ENCODE peak calls at places on chromosomes 5 and 9, in five cellular contexts. M is amygdala, P is cerebellum, C is activated T-helper 1 cell treated with Interleukin-2 at 50 U/mL for 16 hours, H is EL. I is an unnamed sample.
A peak's percentile ranks its signal among the peaks of the same experiment; 100 is the strongest.

GRCh38 chr9:126915281-126915816 is 767 bp downstream of the RALGPS1 start:
- DNase-seq in H (no peak), M (no peak), P (peak; percentile 64), C (peak; percentile 47), I (peak; percentile 92)

GRCh38 chr9:91416086-91416712 is 7.4 kb downstream of the NFIL3 start:
- DNase-seq in P (no peak), M (no peak), H (peak; percentile 67), C (no peak), I (no peak)

GRCh38 chr5:154253807-154254206 is 63.3 kb downstream of the GALNT10 start:
- DNase-seq in P (no peak), C (no peak), M (no peak), H (no peak), I (no peak)

GRCh38 chr5:93587919-93588585 is 5.0 kb downstream of the NR2F1 start:
- DNase-seq in H (no peak), P (no peak), M (no peak), C (no peak), I (peak; percentile 60)

GRCh38 chr5:150034677-150035076 is 34.1 kb downstream of the HMGXB3 start:
- DNase-seq in P (no peak), H (peak; percentile 74), M (no peak), C (no peak), I (no peak)

GRCh38 chr9:134182554-134183219 is 18.3 kb upstream of the RNU6ATAC start:
- DNase-seq in C (no peak), P (no peak), H (no peak), M (no peak), I (peak; percentile 26)

GRCh38 chr9:132175431-132175830 is 13.6 kb downstream of the NTNG2 start:
- DNase-seq in H (no peak), M (no peak), C (no peak), P (no peak), I (no peak)

GRCh38 chr5:16888694-16889124 is 47.4 kb downstream of the MYO10 start:
- DNase-seq in C (no peak), M (no peak), H (peak; percentile 76), P (no peak), I (no peak)

GRCh38 chr5:167723254-167723871 is 568.1 kb upstream of the WWC1 start:
- DNase-seq in C (peak; percentile 35), P (peak; percentile 65), M (peak; percentile 41), H (peak; percentile 83), I (peak; percentile 68)

GRCh38 chr5:118791986-118792734 is 196.2 kb downstream of the DTWD2 start:
- DNase-seq in M (peak; percentile 2), H (peak; percentile 68), P (peak; percentile 52), C (no peak), I (no peak)

GRCh38 chr5:140916325-140916724 is 9.8 kb upstream of the PCDHAC1 start:
- DNase-seq in H (no peak), P (no peak), M (no peak), C (no peak), I (no peak)

GRCh38 chr9:37412431-37413151 is 9.9 kb upstream of the GRHPR start:
- DNase-seq in C (no peak), H (peak; percentile 86), P (no peak), M (no peak), I (no peak)

GRCh38 chr9:131744171-131744714 is 4.4 kb upstream of the RAPGEF1 start:
- DNase-seq in M (no peak), H (no peak), C (no peak), P (no peak), I (no peak)

GRCh38 chr5:59810041-59810440 is 83.5 kb downstream of the PDE4D start:
- DNase-seq in C (peak; percentile 30), P (peak; percentile 54), M (peak; percentile 71), H (peak; percentile 78), I (peak; percentile 84)

GRCh38 chr5:78745985-78746384 is 97.4 kb upstream of the LHFPL2 start:
- DNase-seq in P (no peak), C (no peak), H (no peak), M (no peak), I (no peak)

GRCh38 chr5:133251296-133252132 is 199.7 kb downstream of the HSPA4 start:
- DNase-seq in M (no peak), P (no peak), H (no peak), C (no peak), I (no peak)

GRCh38 chr9:86413966-86414880 is 60.0 kb upstream of the TUT7 start:
- DNase-seq in M (no peak), H (peak; percentile 42), C (no peak), P (peak; percentile 50), I (no peak)

GRCh38 chr5:172501708-172502379 is 47.5 kb upstream of the SH3PXD2B start:
- DNase-seq in P (no peak), M (no peak), C (no peak), H (no peak), I (no peak)

GRCh38 chr5:151675956-151676712 is 10.6 kb downstream of the SPARC start:
- DNase-seq in M (no peak), H (no peak), C (no peak), P (no peak), I (no peak)

GRCh38 chr9:129609486-129610192 is 11.3 kb downstream of the C9orf50 start:
- DNase-seq in M (no peak), C (peak; percentile 58), P (no peak), H (peak; percentile 40), I (peak; percentile 88)